ENCODE peak calls at places on chromosomes 11 and 22, in four cellular contexts. Y, Q, A and S are unnamed samples.

GRCh38 chr11:118641463-118642019 is 34.1 kb downstream of the PHLDB1 start:
- DNase-seq in Y (no peak), Q (no peak), A (no peak), S (no peak)

GRCh38 chr11:2579315-2580060 is 120.3 kb downstream of the KCNQ1OT1 start:
- DNase-seq in Y (no peak), Q (no peak), A (no peak), S (no peak)

GRCh38 chr22:23248583-23248982 is 68.3 kb downstream of the BCR start:
- DNase-seq in Y (no peak), Q (no peak), A (no peak), S (no peak)

GRCh38 chr22:37803636-37804371 is 3.9 kb upstream of the GCAT start:
- DNase-seq in Y (no peak), Q (no peak), A (no peak), S (no peak)

GRCh38 chr11:123430736-123431356 is 777 bp downstream of the GRAMD1B start:
- DNase-seq in Y (peak; percentile 39), Q (peak; percentile 85), A (no peak), S (no peak)

GRCh38 chr22:43891360-43892182 is at the start of gene PNPLA5:
- DNase-seq in Y (no peak), Q (no peak), A (no peak), S (no peak)

GRCh38 chr11:67314218-67314617 is 10.9 kb downstream of the SSH3 start:
- DNase-seq in Y (no peak), Q (no peak), A (no peak), S (no peak)

GRCh38 chr22:21937821-21938070 is 14.9 kb downstream of the PPM1F start:
- DNase-seq in Y (peak; percentile 56), Q (no peak), A (no peak), S (peak; percentile 39)

GRCh38 chr22:49964136-49964492 is 3.5 kb downstream of the PIM3 start:
- DNase-seq in Y (no peak), Q (no peak), A (no peak), S (no peak)

GRCh38 chr11:43567396-43567975 is 113.1 kb upstream of the HSD17B12 start:
- DNase-seq in Y (no peak), Q (no peak), A (peak; percentile 27), S (no peak)

GRCh38 chr22:44580756-44581435 is 82.9 kb upstream of the RTL6 start:
- DNase-seq in Y (no peak), Q (no peak), A (no peak), S (no peak)

GRCh38 chr22:23234409-23235161 is 54.3 kb downstream of the BCR start:
- DNase-seq in Y (no peak), Q (no peak), A (no peak), S (no peak)

GRCh38 chr11:61815790-61816735 is 740 bp downstream of the FADS1 start:
- DNase-seq in Y (peak; percentile 75), Q (peak; percentile 65), A (peak; percentile 73), S (no peak)

GRCh38 chr11:65355013-65355775 is 643 bp downstream of the TIGD3 start:
- DNase-seq in Y (no peak), Q (peak; percentile 40), A (no peak), S (no peak)